ENCODE peak calls at places on chromosomes 7 and 10, in six cellular contexts. L is IMR-90, O is endothelial cell of umbilical vein, R is upper lobe of left lung, A is prostate gland, N is body of pancreas. B is an unnamed sample.

GRCh38 chr7:157494506-157495176 is 157.8 kb downstream of the DNAJB6 start:
- DNase-seq in L (no peak), O (no peak), R (no peak), A (no peak), N (no peak), B (no peak)

GRCh38 chr7:5282464-5283316 is at the start of gene SLC29A4:
- DNase-seq in L (no peak), O (no peak), R (peak), A (peak), N (peak), B (peak)

GRCh38 chr10:124508070-124508667 is 46.5 kb downstream of the LHPP start:
- DNase-seq in L (no peak), O (no peak), R (no peak), A (no peak), N (no peak), B (no peak)

GRCh38 chr7:29924006-29924405 is 65.6 kb downstream of the SCRN1 start:
- DNase-seq in L (no peak), O (no peak), R (no peak), A (no peak), N (no peak), B (no peak)

GRCh38 chr10:70905071-70906021 is 17.0 kb upstream of the PCBD1 start:
- DNase-seq in L (no peak), O (no peak), R (peak), A (no peak), N (no peak), B (no peak)

GRCh38 chr7:44267719-44268413 is 57.5 kb downstream of the CAMK2B start:
- DNase-seq in L (no peak), O (no peak), R (peak), A (no peak), N (no peak), B (no peak)

GRCh38 chr10:68526634-68527132 is 640 bp downstream of the SLC25A16 start:
- DNase-seq in L (no peak), O (peak), R (no peak), A (no peak), N (no peak), B (no peak)

GRCh38 chr10:93081834-93082233 is 8.1 kb downstream of the CYP26A1 start:
- DNase-seq in L (peak), O (no peak), R (no peak), A (no peak), N (no peak), B (no peak)

GRCh38 chr7:96131525-96131924 is 190.4 kb downstream of the SLC25A13 start:
- DNase-seq in L (no peak), O (no peak), R (no peak), A (no peak), N (no peak), B (no peak)

GRCh38 chr10:92550924-92551323 is 23.0 kb downstream of the IDE start:
- DNase-seq in L (no peak), O (no peak), R (no peak), A (no peak), N (no peak), B (no peak)

GRCh38 chr10:3873728-3874461 is 88.9 kb upstream of the KLF6 start:
- DNase-seq in L (peak), O (peak), R (no peak), A (no peak), N (no peak), B (no peak)

GRCh38 chr7:12715372-12716133 is 28.1 kb downstream of the ARL4A start:
- DNase-seq in L (peak), O (peak), R (no peak), A (peak), N (no peak), B (peak)
- TF ChIP-seq POLR2A in L (no peak), O (peak), R (peak), A (no peak), N (no peak), B (peak)

GRCh38 chr10:43868362-43868672 is 219.6 kb upstream of the ZNF32 start:
- DNase-seq in L (no peak), O (no peak), R (no peak), A (no peak), N (no peak), B (no peak)

GRCh38 chr10:43867113-43867512 is 218.4 kb upstream of the ZNF32 start:
- DNase-seq in L (no peak), O (no peak), R (peak), A (no peak), N (no peak), B (no peak)

GRCh38 chr10:43867667-43868361 is 219.1 kb upstream of the ZNF32 start:
- DNase-seq in L (peak), O (peak), R (no peak), A (no peak), N (no peak), B (no peak)

GRCh38 chr10:43865275-43866135 is 216.8 kb upstream of the ZNF32 start:
- DNase-seq in L (no peak), O (no peak), R (no peak), A (no peak), N (no peak), B (no peak)

DNA sequence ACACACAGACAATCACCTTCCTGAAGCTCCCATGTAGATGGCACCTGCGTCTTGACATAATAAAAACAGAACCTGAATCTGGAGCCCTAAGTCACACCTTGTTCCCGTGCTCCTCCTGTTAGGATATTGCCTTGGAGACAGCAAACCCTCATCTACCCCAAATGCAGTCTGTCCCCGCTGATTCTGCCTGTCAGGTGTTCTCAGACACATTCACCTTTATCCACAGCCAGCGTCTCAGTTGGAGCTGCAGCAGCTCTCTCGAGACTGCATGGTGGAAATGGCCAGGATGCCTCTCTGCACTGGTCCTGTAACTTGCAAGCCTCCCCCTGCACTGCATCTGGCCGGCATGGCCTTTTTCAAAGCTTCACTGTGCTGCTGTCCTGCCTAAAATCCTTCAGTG is 218.0 kb upstream of the ZNF32 start:
- DNase-seq in L (no peak), O (no peak), R (no peak), A (no peak), N (no peak), B (no peak)
- TF ChIP-seq POLR2A in L (no peak), O (no peak), R (no peak), A (no peak), N (no peak), B (no peak)

GRCh38 chr7:128100949-128101713 is 69.9 kb upstream of the LRRC4 start:
- DNase-seq in L (no peak), O (no peak), R (no peak), A (no peak), N (no peak), B (no peak)
- TF ChIP-seq POLR2A in L (no peak), O (no peak), R (no peak), A (no peak), N (peak), B (no peak)

GRCh38 chr7:158830211-158830723 is 958 bp upstream of the ESYT2 start:
- DNase-seq in L (no peak), O (no peak), R (no peak), A (no peak), N (no peak), B (no peak)

GRCh38 chr7:158828343-158829020 is 827 bp downstream of the ESYT2 start:
- DNase-seq in L (no peak), O (no peak), R (peak), A (peak), N (peak), B (peak)

GRCh38 chr7:158827411-158828342 is 1.6 kb downstream of the ESYT2 start:
- DNase-seq in L (peak), O (peak), R (no peak), A (no peak), N (no peak), B (no peak)

GRCh38 chr7:158829021-158829341 is 328 bp downstream of the ESYT2 start:
- DNase-seq in L (peak), O (peak), R (no peak), A (peak), N (peak), B (no peak)

GRCh38 chr7:158829342-158830210 is at the start of gene ESYT2:
- DNase-seq in L (peak), O (peak), R (peak), A (peak), N (peak), B (peak)
- TF ChIP-seq POLR2A in L (peak), O (peak), R (peak), A (peak), N (peak), B (peak)

DNA sequence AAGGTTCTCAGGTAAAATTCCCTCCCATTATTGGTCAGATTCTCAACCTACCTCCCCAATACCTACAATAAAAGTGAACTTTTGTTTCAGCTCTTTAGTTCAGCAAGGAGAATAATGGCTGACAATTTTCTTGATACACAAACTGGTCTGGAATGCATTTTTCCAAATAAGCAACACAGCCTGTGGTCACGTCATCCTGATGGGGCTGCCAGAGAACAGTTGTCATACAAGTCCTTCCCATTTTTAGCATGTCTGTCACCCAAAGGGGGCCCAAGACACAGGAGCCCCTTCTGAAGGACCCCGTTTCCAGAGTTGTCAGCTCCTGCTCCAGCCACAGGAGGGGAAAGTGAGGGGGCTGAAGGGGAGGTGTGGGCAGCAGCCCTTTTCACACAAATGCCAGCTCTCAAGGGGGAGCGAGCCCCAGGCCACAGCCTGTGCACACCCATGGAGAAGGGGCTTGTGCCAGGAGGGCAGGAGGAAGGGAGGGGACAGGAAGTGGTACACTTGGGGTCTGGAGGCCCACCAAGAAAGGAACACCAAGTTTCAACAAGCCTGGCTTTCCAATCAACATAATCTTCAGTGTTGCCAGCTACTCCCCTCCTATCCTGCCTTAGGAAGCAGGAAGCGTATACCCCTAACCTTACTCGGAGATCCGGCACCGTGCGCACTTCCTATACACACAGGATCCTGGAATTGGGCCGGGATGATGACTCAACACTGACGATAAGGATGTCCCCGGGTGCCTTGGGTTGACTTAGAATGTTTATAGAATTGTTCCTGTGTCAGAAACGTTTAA is 43.4 kb upstream of the PDLIM1 start:
- DNase-seq in L (peak), O (peak), R (no peak), A (peak), N (no peak), B (no peak)
- TF ChIP-seq POLR2A in L (peak), O (peak), R (no peak), A (no peak), N (no peak), B (no peak)

GRCh38 chr7:100118388-100119074 is 627 bp downstream of the TAF6 start:
- DNase-seq in L (no peak), O (no peak), R (no peak), A (no peak), N (no peak), B (no peak)

GRCh38 chr7:100122067-100122466 is 2.6 kb downstream of the CNPY4 start:
- DNase-seq in L (no peak), O (no peak), R (no peak), A (no peak), N (no peak), B (no peak)

GRCh38 chr7:100119701-100120517 is 475 bp downstream of the CNPY4 start:
- DNase-seq in L (peak), O (no peak), R (no peak), A (peak), N (peak), B (peak)

GRCh38 chr7:100120518-100121085 is 1.2 kb downstream of the CNPY4 start:
- DNase-seq in L (no peak), O (no peak), R (no peak), A (no peak), N (no peak), B (no peak)

GRCh38 chr7:100119075-100119700 is at the start of the genes CNPY4 and TAF6:
- DNase-seq in L (peak), O (peak), R (peak), A (peak), N (peak), B (peak)
- TF ChIP-seq POLR2A in L (no peak), O (peak), R (peak), A (peak), N (peak), B (peak)

GRCh38 chr10:73576890-73577591 is 14.1 kb downstream of the USP54 start:
- DNase-seq in L (no peak), O (no peak), R (no peak), A (no peak), N (no peak), B (no peak)

GRCh38 chr10:73577788-73578187 is 13.4 kb downstream of the USP54 start:
- DNase-seq in L (peak), O (no peak), R (no peak), A (peak), N (peak), B (peak)

GRCh38 chr10:73581912-73582311 is 9.2 kb downstream of the USP54 start:
- DNase-seq in L (no peak), O (no peak), R (no peak), A (no peak), N (no peak), B (no peak)

GRCh38 chr10:73576178-73576889 is 14.8 kb downstream of the USP54 start:
- DNase-seq in L (peak), O (peak), R (no peak), A (peak), N (peak), B (no peak)
- TF ChIP-seq POLR2A in L (no peak), O (no peak), R (peak), A (peak), N (peak), B (no peak)

GRCh38 chr10:103478671-103479070 is 369 bp downstream of the CALHM3 start:
- DNase-seq in L (no peak), O (no peak), R (peak), A (no peak), N (no peak), B (no peak)
- TF ChIP-seq POLR2A in L (no peak), O (no peak), R (no peak), A (no peak), N (no peak), B (no peak)

GRCh38 chr10:97643586-97643985 is 3.1 kb downstream of the PI4K2A start:
- DNase-seq in L (no peak), O (no peak), R (no peak), A (no peak), N (no peak), B (no peak)

GRCh38 chr10:97635577-97635976 is 2.3 kb upstream of the MORN4 start:
- DNase-seq in L (no peak), O (no peak), R (no peak), A (no peak), N (no peak), B (no peak)

GRCh38 chr10:97640868-97641811 is 669 bp downstream of the PI4K2A start:
- DNase-seq in L (peak), O (peak), R (no peak), A (peak), N (peak), B (peak)

GRCh38 chr10:97644961-97645360 is 4.5 kb downstream of the PI4K2A start:
- DNase-seq in L (no peak), O (no peak), R (no peak), A (no peak), N (no peak), B (no peak)

DNA sequence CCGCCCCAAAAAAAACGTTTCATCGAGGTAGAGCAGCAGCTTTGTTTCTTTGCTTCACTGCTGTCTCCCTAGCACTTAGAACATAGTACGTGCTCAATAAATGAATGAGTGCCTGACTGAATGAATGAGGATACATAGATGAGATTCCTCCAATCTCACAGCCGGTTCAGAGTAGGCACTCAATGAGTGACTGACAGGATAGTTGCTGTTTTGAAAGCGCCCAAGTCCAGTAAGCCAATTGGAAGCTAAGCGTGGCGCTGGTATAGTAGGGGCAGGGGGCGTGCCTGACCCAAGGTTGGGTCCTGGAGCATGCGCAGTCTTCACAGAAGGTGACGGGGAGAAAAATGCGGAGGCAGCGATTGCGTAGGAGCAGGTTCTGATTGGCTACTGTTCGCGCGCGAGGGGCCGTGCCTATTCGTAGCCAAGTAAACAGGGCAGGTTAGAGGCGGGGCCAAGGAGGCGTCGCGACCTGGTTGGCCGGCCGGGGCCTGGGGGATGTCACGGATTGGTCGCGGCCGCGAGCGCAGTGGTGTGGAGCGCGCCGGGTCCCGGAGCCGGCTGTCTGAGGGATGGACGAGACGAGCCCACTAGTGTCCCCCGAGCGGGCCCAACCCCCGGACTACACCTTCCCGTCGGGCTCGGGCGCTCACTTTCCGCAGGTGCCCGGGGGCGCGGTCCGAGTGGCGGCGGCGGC is at the start of gene PI4K2A:
- DNase-seq in L (peak), O (peak), R (peak), A (peak), N (peak), B (peak)
- TF ChIP-seq POLR2A in L (peak), O (peak), R (peak), A (peak), N (peak), B (peak)

B was measured in right lobe of liver.